ENCODE peak calls at places on chromosomes 2 and 18, in eight cellular contexts. M, H, K, X, O, J, B and V are unnamed samples.

GRCh38 chr2:176514805-176515500 is 245.7 kb downstream of the MTX2 start:
- DNase-seq in M (no peak), H (no peak), K (no peak), X (no peak), O (no peak), J (no peak), B (no peak), V (no peak)

GRCh38 chr2:137715731-137716191 is 248.5 kb upstream of the HNMT start:
- DNase-seq in M (no peak), H (no peak), K (no peak), X (no peak), O (no peak), J (no peak), B (no peak), V (no peak)

GRCh38 chr2:85758361-85759256 is 4.8 kb downstream of the ATOH8 start:
- DNase-seq in M (no peak), H (no peak), K (no peak), X (peak), O (no peak), J (peak), B (no peak), V (no peak)

GRCh38 chr2:38572167-38572566 is 30.6 kb downstream of the HNRNPLL start:
- DNase-seq in M (peak), H (no peak), K (no peak), X (peak), O (peak), J (no peak), B (no peak), V (peak)

GRCh38 chr2:176518823-176519222 is 249.6 kb downstream of the MTX2 start:
- DNase-seq in M (peak), H (no peak), K (peak), X (no peak), O (no peak), J (peak), B (no peak), V (no peak)

GRCh38 chr2:2324119-2324518 is 7.0 kb downstream of the MYT1L start:
- DNase-seq in M (no peak), H (no peak), K (no peak), X (no peak), O (no peak), J (no peak), B (no peak), V (no peak)

GRCh38 chr2:151007365-151007764 is 254.3 kb downstream of the RBM43 start:
- DNase-seq in M (no peak), H (no peak), K (no peak), X (no peak), O (no peak), J (peak), B (no peak), V (no peak)

GRCh38 chr2:18077724-18078123 is 199.3 kb downstream of the KCNS3 start:
- DNase-seq in M (peak), H (no peak), K (no peak), X (peak), O (peak), J (no peak), B (no peak), V (peak)

GRCh38 chr2:206230060-206230890 is 44.2 kb upstream of the ZDBF2 start:
- DNase-seq in M (no peak), H (peak), K (peak), X (peak), O (peak), J (no peak), B (no peak), V (peak)

GRCh38 chr18:76465630-76466409 is 29.2 kb downstream of the ZNF516 start:
- DNase-seq in M (no peak), H (no peak), K (no peak), X (no peak), O (no peak), J (no peak), B (no peak), V (no peak)

GRCh38 chr2:120293991-120294329 is 41.3 kb downstream of the RALB start:
- DNase-seq in M (no peak), H (no peak), K (no peak), X (no peak), O (no peak), J (no peak), B (no peak), V (no peak)

GRCh38 chr18:2515908-2516625 is 55.2 kb downstream of the METTL4 start:
- DNase-seq in M (peak), H (no peak), K (peak), X (peak), O (peak), J (no peak), B (no peak), V (peak)

GRCh38 chr2:221448857-221449390 is 123.2 kb downstream of the EPHA4 start:
- DNase-seq in M (no peak), H (no peak), K (no peak), X (no peak), O (no peak), J (no peak), B (no peak), V (no peak)

GRCh38 chr2:172561270-172561669 is 5.4 kb downstream of the PDK1 start:
- DNase-seq in M (no peak), H (no peak), K (no peak), X (no peak), O (no peak), J (no peak), B (no peak), V (no peak)

GRCh38 chr2:105754011-105754410 is 9.3 kb downstream of the NCK2 start:
- DNase-seq in M (no peak), H (no peak), K (no peak), X (no peak), O (no peak), J (no peak), B (no peak), V (no peak)